ENCODE peak calls at places on chromosomes 16 and 17, in nine cellular contexts. V is HFF-Myc, W is cardiac muscle cell, D is thoracic aorta, A is heart left ventricle, Z is OCI-LY7, Q is spleen, P is IMR-90, B is right atrium auricular region. X is an unnamed sample.

GRCh38 chr16:2159052-2159838 is 3.7 kb downstream of the TRAF7 start:
- DNase-seq in P (peak), W (peak), Q (no peak), Z (no peak), D (no peak), A (no peak), V (no peak), B (peak), X (peak)

GRCh38 chr17:31900877-31901276 is 631 bp downstream of the UTP6 start:
- DNase-seq in D (no peak), A (no peak), B (no peak), Z (peak), W (peak), V (no peak), P (peak), Q (no peak), X (peak)

GRCh38 chr16:23064642-23065041 is 84.6 kb downstream of the USP31 start:
- DNase-seq in W (peak), Q (no peak), P (no peak), Z (no peak), A (no peak), D (no peak), B (no peak), V (no peak), X (peak)

GRCh38 chr16:48542020-48542473 is 67.9 kb downstream of the N4BP1 start:
- DNase-seq in D (no peak), Z (peak), B (peak), Q (peak), P (peak), W (peak), V (no peak), A (peak), X (peak)

GRCh38 chr16:50202926-50203624 is 50.0 kb downstream of the TENT4B start:
- DNase-seq in V (peak), D (no peak), Z (no peak), B (no peak), A (no peak), W (peak), P (peak), Q (no peak), X (peak)

GRCh38 chr16:53045554-53046250 is 7.0 kb downstream of the CHD9NB start:
- DNase-seq in W (no peak), A (no peak), Z (no peak), D (no peak), V (no peak), P (no peak), B (no peak), Q (no peak), X (no peak)

GRCh38 chr17:58110012-58110411 is 26.8 kb downstream of the DYNLL2 start:
- DNase-seq in Q (no peak), D (no peak), W (no peak), B (no peak), V (no peak), Z (no peak), A (no peak), P (no peak), X (no peak)

GRCh38 chr17:76948301-76948700 is 80.1 kb downstream of the MGAT5B start:
- DNase-seq in P (no peak), A (no peak), Q (no peak), B (no peak), V (no peak), Z (no peak), W (no peak), D (no peak), X (no peak)

GRCh38 chr17:13160281-13160680 is 142.5 kb upstream of the ELAC2 start:
- DNase-seq in V (no peak), Z (no peak), D (no peak), A (no peak), P (peak), W (no peak), Q (no peak), B (no peak), X (no peak)

GRCh38 chr16:88430524-88431446 is 22.3 kb upstream of the ZFPM1 start:
- DNase-seq in P (no peak), Z (no peak), W (peak), V (no peak), A (no peak), B (no peak), Q (peak), D (no peak), X (no peak)

GRCh38 chr17:20171741-20172377 is 162.7 kb downstream of the SPECC1 start:
- DNase-seq in B (no peak), W (peak), D (no peak), P (peak), V (no peak), Q (no peak), A (no peak), Z (no peak), X (peak)

GRCh38 chr16:85166281-85166680 is 54.0 kb upstream of the CIBAR2 start:
- DNase-seq in Q (no peak), P (peak), Z (no peak), B (no peak), A (no peak), D (no peak), W (no peak), V (no peak), X (no peak)
- H3K4me3 ChIP-seq in Q (no peak), P (no peak), Z (no peak), B (no peak), A (no peak), D (no peak), W (no peak), V (no peak), X (no peak)

GRCh38 chr17:8859029-8859803 is 8.3 kb downstream of the PIK3R6 start:
- DNase-seq in D (no peak), Z (no peak), A (no peak), P (peak), Q (no peak), B (no peak), V (no peak), W (peak), X (no peak)
- TF ChIP-seq CTCF in D (no peak), Z (no peak), A (no peak), P (no peak), Q (no peak), B (no peak), V (no peak), W (no peak), X (no peak)

GRCh38 chr17:80005360-80006338 is 30.0 kb downstream of the TBC1D16 start:
- DNase-seq in P (peak), A (peak), V (no peak), Q (peak), W (peak), D (no peak), Z (peak), B (no peak), X (peak)

GRCh38 chr17:80007939-80008338 is 27.7 kb downstream of the TBC1D16 start:
- DNase-seq in Q (no peak), V (no peak), W (no peak), Z (no peak), B (no peak), P (no peak), A (no peak), D (no peak), X (no peak)

GRCh38 chr17:80007009-80007752 is 28.5 kb downstream of the TBC1D16 start:
- DNase-seq in A (no peak), B (no peak), Q (no peak), Z (no peak), P (no peak), W (no peak), V (no peak), D (no peak), X (no peak)

GRCh38 chr17:80008383-80008840 is 27.3 kb downstream of the TBC1D16 start:
- DNase-seq in A (peak), D (no peak), B (peak), Q (peak), P (peak), Z (peak), V (no peak), W (peak), X (peak)

GRCh38 chr17:80006339-80006720 is 29.3 kb downstream of the TBC1D16 start:
- DNase-seq in A (no peak), Z (no peak), Q (no peak), B (no peak), V (no peak), W (no peak), D (no peak), P (no peak), X (no peak)
- H3K4me3 ChIP-seq in A (no peak), Z (no peak), Q (no peak), B (no peak), V (no peak), W (peak), D (no peak), P (no peak), X (no peak)

GRCh38 chr17:38604479-38605229 is 1.1 kb downstream of the SRCIN1 start:
- DNase-seq in W (no peak), V (no peak), Z (peak), B (no peak), P (no peak), D (no peak), A (no peak), Q (no peak), X (no peak)
- TF ChIP-seq CTCF in W (no peak), V (no peak), Z (peak), B (no peak), P (no peak), D (no peak), A (no peak), Q (no peak), X (no peak)

DNA sequence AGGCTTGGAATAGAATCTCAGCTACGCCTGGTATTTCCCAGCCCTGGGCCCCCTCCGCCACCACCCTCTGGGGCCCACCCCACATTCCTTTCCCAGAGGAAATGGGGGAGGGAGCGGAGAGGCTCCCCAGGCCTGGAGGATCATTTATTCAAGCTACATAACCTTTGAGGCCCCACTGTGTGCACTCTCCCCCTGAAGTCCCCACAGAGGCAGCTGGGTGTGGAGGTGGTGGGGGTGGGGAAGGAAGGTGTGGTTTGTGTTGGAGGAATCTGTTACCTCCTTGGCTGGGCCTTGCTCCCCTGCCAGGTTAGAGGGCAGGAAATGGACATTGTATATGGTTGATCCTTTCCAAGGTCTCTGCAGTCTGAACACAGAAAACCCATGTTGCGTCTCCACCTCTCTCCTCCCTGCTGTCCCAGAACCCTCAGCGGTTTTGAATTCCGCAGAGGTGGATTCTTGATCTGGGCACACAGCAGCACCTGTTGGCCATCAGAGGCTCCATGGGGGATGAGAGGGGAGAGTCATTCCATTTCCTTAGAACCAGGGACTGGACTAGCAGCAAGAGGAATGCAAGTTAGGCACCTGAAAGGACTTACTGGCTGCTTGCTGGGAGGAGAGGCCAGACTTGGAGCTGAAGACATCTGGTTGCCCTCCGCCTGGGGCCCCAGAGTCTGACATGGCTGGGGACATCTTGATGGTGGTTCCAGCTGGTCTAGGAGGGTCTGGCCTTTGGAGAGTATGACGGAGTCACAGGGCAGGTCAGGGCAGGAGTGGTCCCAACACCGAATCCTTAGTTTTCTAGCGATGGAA is 23.0 kb downstream of the ARHGAP23 start:
- DNase-seq in P (peak), D (no peak), A (peak), Z (no peak), W (peak), Q (no peak), B (no peak), V (no peak), X (peak)
- H3K4me3 ChIP-seq in P (peak), D (peak), A (peak), Z (no peak), W (no peak), Q (peak), B (peak), V (peak), X (peak)

GRCh38 chr16:3874242-3874641 is 6.3 kb downstream of the CREBBP start:
- DNase-seq in P (no peak), V (no peak), W (no peak), Q (no peak), A (no peak), Z (no peak), B (no peak), D (no peak), X (no peak)
- TF ChIP-seq CTCF in P (no peak), V (no peak), W (no peak), Q (no peak), A (no peak), Z (no peak), B (no peak), D (no peak), X (no peak)

DNA sequence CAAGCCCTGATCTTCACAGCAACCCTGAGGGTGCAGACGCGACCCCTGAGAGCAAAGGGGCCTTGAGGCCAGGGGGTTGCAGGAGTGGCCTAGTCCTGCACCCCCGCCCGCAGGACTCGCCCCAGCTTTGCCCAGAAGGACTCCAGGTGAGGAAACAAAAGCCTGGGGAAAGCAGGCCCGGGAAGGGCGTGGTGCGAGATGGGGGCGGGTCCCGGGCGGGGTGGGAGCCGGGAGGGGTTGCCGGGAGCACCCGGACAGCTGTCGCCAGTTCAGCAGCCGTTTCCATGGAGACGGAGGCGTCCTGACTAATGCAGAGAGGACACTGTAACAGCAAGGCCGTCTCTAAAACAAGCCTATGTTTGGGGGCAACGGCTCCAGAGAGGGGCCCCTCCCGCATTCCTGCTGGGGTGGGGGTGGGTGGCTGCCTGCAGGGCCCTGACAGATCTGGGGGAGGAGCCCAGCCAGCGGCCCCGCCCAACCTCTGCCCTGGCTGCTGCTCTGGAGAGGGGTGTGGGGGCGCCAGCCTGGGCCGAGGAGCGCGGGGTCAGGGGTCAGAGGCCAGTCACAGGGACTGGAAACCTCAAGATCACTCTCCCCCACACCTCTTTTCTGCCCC is 3.0 kb upstream of the TPPP3 start:
- DNase-seq in A (peak), Q (peak), P (peak), W (peak), D (peak), V (peak), B (peak), Z (no peak), X (peak)
- H3K4me3 ChIP-seq in A (peak), Q (no peak), P (no peak), W (no peak), D (no peak), V (no peak), B (no peak), Z (no peak), X (no peak)

X was measured in fibroblast of pulmonary artery.